ENCODE peak calls at places on chromosome 12, in nine cellular contexts. L, E, B, R, V, U, J, C and F are unnamed samples.

GRCh38 chr12:1719139-1719538 is 28.3 kb downstream of the ADIPOR2 start:
- DNase-seq in V (no peak), B (no peak), U (no peak), E (no peak), C (no peak), R (no peak), L (no peak), J (no peak), F (no peak)

GRCh38 chr12:70876952-70877351 is 43.6 kb downstream of the PTPRR start:
- DNase-seq in U (peak), E (peak), V (no peak), L (no peak), C (peak), B (no peak), J (no peak), R (peak), F (no peak)

GRCh38 chr12:57477710-57478681 is 1.7 kb downstream of the ARHGAP9 start:
- DNase-seq in J (peak), L (no peak), U (no peak), V (peak), R (no peak), B (no peak), E (no peak), C (peak), F (no peak)

GRCh38 chr12:104457746-104458644 is 1.2 kb downstream of the CHST11 start:
- DNase-seq in R (peak), J (peak), L (peak), C (peak), V (no peak), B (no peak), E (no peak), U (no peak), F (peak)

GRCh38 chr12:8145754-8146415 is 10.9 kb upstream of the ZNF705A start:
- DNase-seq in J (no peak), L (no peak), V (no peak), U (peak), C (peak), E (peak), B (peak), R (peak), F (no peak)

GRCh38 chr12:42130670-42131402 is 13.8 kb downstream of the GXYLT1 start:
- DNase-seq in V (peak), C (peak), B (no peak), J (no peak), U (peak), R (peak), E (no peak), L (no peak), F (no peak)

GRCh38 chr12:31226639-31227038 is 99.3 kb downstream of the SINHCAF start:
- DNase-seq in E (no peak), C (no peak), J (no peak), V (no peak), U (no peak), B (peak), R (no peak), L (no peak), F (no peak)

GRCh38 chr12:26124491-26125450 is at the start of gene BHLHE41:
- DNase-seq in L (peak), V (peak), C (peak), R (peak), E (no peak), J (no peak), B (peak), U (peak), F (no peak)

GRCh38 chr12:76236640-76237039 is 111.6 kb downstream of the BBS10 start:
- DNase-seq in V (peak), E (no peak), B (no peak), R (peak), J (no peak), C (peak), L (no peak), U (no peak), F (no peak)

GRCh38 chr12:52865090-52865944 is 16.5 kb upstream of the KRT78 start:
- DNase-seq in V (peak), U (peak), C (peak), B (peak), E (peak), L (peak), J (no peak), R (peak), F (no peak)

GRCh38 chr12:131347345-131347714 is 363.6 kb upstream of the SFSWAP start:
- DNase-seq in L (no peak), V (no peak), E (no peak), U (no peak), R (no peak), B (no peak), J (no peak), C (no peak), F (no peak)

GRCh38 chr12:87157791-87158190 is 871.4 kb downstream of the C12orf50 start:
- DNase-seq in J (no peak), V (peak), B (no peak), L (no peak), U (peak), C (peak), E (peak), R (peak), F (no peak)

GRCh38 chr12:63802012-63802608 is 22.4 kb downstream of the RXYLT1 start:
- DNase-seq in J (no peak), E (peak), B (no peak), L (no peak), R (peak), U (peak), C (peak), V (peak), F (no peak)

GRCh38 chr12:55720894-55721444 is 776 bp downstream of the RDH5 start:
- DNase-seq in C (peak), B (peak), J (peak), V (peak), E (peak), U (no peak), R (peak), L (peak), F (no peak)

GRCh38 chr12:6337958-6338406 is 3.9 kb downstream of the TNFRSF1A start:
- DNase-seq in V (peak), C (peak), J (no peak), E (no peak), R (no peak), L (no peak), B (no peak), U (peak), F (no peak)

GRCh38 chr12:131843527-131843926 is 15.3 kb downstream of the MMP17 start:
- DNase-seq in C (no peak), B (no peak), E (no peak), L (no peak), V (no peak), U (no peak), R (no peak), J (no peak), F (no peak)

GRCh38 chr12:5770727-5771126 is 174.3 kb downstream of the ANO2 start:
- DNase-seq in L (no peak), V (no peak), U (no peak), R (no peak), C (no peak), J (no peak), E (no peak), B (no peak), F (no peak)

GRCh38 chr12:50003595-50003994 is 21.7 kb downstream of the RACGAP1 start:
- DNase-seq in R (no peak), L (no peak), J (no peak), B (no peak), C (no peak), E (peak), V (no peak), U (no peak), F (no peak)